ENCODE peak calls at places on chromosome 13, in five cellular contexts. One of them, this sample, is unnamed.

GRCh38 chr13:44848956-44849748 is 140.1 kb downstream of the NUFIP1 start:
- DNase-seq in stimulated activated CD8-positive, alpha-beta memory T cell treated with anti-CD3 and anti-CD28 coated beads, Interleukin-7, amount 100 ng/mL, for 24 hours: no peak
- DNase-seq in left ventricle myocardium inferior: no peak
- DNase-seq in NCI-H510A treated with DMSO at 0.1 percent for 48 hours: no peak
- DNase-seq in bronchial epithelial cell: no peak
- DNase-seq in this sample: no peak

GRCh38 chr13:63351081-63351480 is 1935.4 kb upstream of the PCDH20 start:
- DNase-seq in stimulated activated CD8-positive, alpha-beta memory T cell treated with anti-CD3 and anti-CD28 coated beads, Interleukin-7, amount 100 ng/mL, for 24 hours: no peak
- DNase-seq in left ventricle myocardium inferior: no peak
- DNase-seq in NCI-H510A treated with DMSO at 0.1 percent for 48 hours: no peak
- DNase-seq in bronchial epithelial cell: no peak
- DNase-seq in this sample: no peak

GRCh38 chr13:110912651-110913051 is 2.2 kb downstream of the ANKRD10 start:
- DNase-seq in left ventricle myocardium inferior: no peak
- DNase-seq in bronchial epithelial cell: peak
- DNase-seq in NCI-H510A treated with DMSO at 0.1 percent for 48 hours: no peak
- DNase-seq in stimulated activated CD8-positive, alpha-beta memory T cell treated with anti-CD3 and anti-CD28 coated beads, Interleukin-7, amount 100 ng/mL, for 24 hours: no peak
- DNase-seq in this sample: no peak

GRCh38 chr13:32581177-32581786 is 5.0 kb upstream of the PDS5B start:
- DNase-seq in left ventricle myocardium inferior: no peak
- DNase-seq in stimulated activated CD8-positive, alpha-beta memory T cell treated with anti-CD3 and anti-CD28 coated beads, Interleukin-7, amount 100 ng/mL, for 24 hours: no peak
- DNase-seq in NCI-H510A treated with DMSO at 0.1 percent for 48 hours: no peak
- DNase-seq in bronchial epithelial cell: peak
- DNase-seq in this sample: no peak

GRCh38 chr13:84655677-84656076 is 773.4 kb upstream of the SLITRK1 start:
- DNase-seq in bronchial epithelial cell: no peak
- DNase-seq in NCI-H510A treated with DMSO at 0.1 percent for 48 hours: no peak
- DNase-seq in left ventricle myocardium inferior: no peak
- DNase-seq in stimulated activated CD8-positive, alpha-beta memory T cell treated with anti-CD3 and anti-CD28 coated beads, Interleukin-7, amount 100 ng/mL, for 24 hours: no peak
- DNase-seq in this sample: no peak

GRCh38 chr13:109945206-109945960 is 159.0 kb upstream of the IRS2 start:
- DNase-seq in left ventricle myocardium inferior: no peak
- DNase-seq in stimulated activated CD8-positive, alpha-beta memory T cell treated with anti-CD3 and anti-CD28 coated beads, Interleukin-7, amount 100 ng/mL, for 24 hours: no peak
- DNase-seq in bronchial epithelial cell: peak
- DNase-seq in NCI-H510A treated with DMSO at 0.1 percent for 48 hours: no peak
- DNase-seq in this sample: no peak

GRCh38 chr13:30806784-30807183 is 71.4 kb downstream of the ALOX5AP start:
- DNase-seq in NCI-H510A treated with DMSO at 0.1 percent for 48 hours: no peak
- DNase-seq in stimulated activated CD8-positive, alpha-beta memory T cell treated with anti-CD3 and anti-CD28 coated beads, Interleukin-7, amount 100 ng/mL, for 24 hours: no peak
- DNase-seq in bronchial epithelial cell: peak
- DNase-seq in left ventricle myocardium inferior: no peak
- DNase-seq in this sample: no peak

GRCh38 chr13:44652223-44652622 is 76.1 kb upstream of the TSC22D1 start:
- DNase-seq in stimulated activated CD8-positive, alpha-beta memory T cell treated with anti-CD3 and anti-CD28 coated beads, Interleukin-7, amount 100 ng/mL, for 24 hours: no peak
- DNase-seq in left ventricle myocardium inferior: no peak
- DNase-seq in NCI-H510A treated with DMSO at 0.1 percent for 48 hours: no peak
- DNase-seq in bronchial epithelial cell: no peak
- DNase-seq in this sample: no peak

GRCh38 chr13:23460309-23460708 is 26.8 kb upstream of the SACS start:
- DNase-seq in NCI-H510A treated with DMSO at 0.1 percent for 48 hours: no peak
- DNase-seq in left ventricle myocardium inferior: no peak
- DNase-seq in bronchial epithelial cell: no peak
- DNase-seq in stimulated activated CD8-positive, alpha-beta memory T cell treated with anti-CD3 and anti-CD28 coated beads, Interleukin-7, amount 100 ng/mL, for 24 hours: no peak
- DNase-seq in this sample: no peak

GRCh38 chr13:102658678-102659077 is 36.2 kb downstream of the METTL21C start:
- DNase-seq in left ventricle myocardium inferior: no peak
- DNase-seq in NCI-H510A treated with DMSO at 0.1 percent for 48 hours: no peak
- DNase-seq in bronchial epithelial cell: no peak
- DNase-seq in stimulated activated CD8-positive, alpha-beta memory T cell treated with anti-CD3 and anti-CD28 coated beads, Interleukin-7, amount 100 ng/mL, for 24 hours: no peak
- DNase-seq in this sample: no peak

GRCh38 chr13:20073775-20074174 is 87.1 kb downstream of the GJA3 start:
- DNase-seq in NCI-H510A treated with DMSO at 0.1 percent for 48 hours: no peak
- DNase-seq in stimulated activated CD8-positive, alpha-beta memory T cell treated with anti-CD3 and anti-CD28 coated beads, Interleukin-7, amount 100 ng/mL, for 24 hours: no peak
- DNase-seq in bronchial epithelial cell: no peak
- DNase-seq in left ventricle myocardium inferior: no peak
- DNase-seq in this sample: no peak

GRCh38 chr13:114106991-114107685 is 25.3 kb downstream of the RASA3 start:
- DNase-seq in left ventricle myocardium inferior: no peak
- DNase-seq in bronchial epithelial cell: no peak
- DNase-seq in NCI-H510A treated with DMSO at 0.1 percent for 48 hours: no peak
- DNase-seq in stimulated activated CD8-positive, alpha-beta memory T cell treated with anti-CD3 and anti-CD28 coated beads, Interleukin-7, amount 100 ng/mL, for 24 hours: no peak
- DNase-seq in this sample: peak

GRCh38 chr13:93290503-93290902 is 63.9 kb downstream of the GPC6 start:
- DNase-seq in left ventricle myocardium inferior: no peak
- DNase-seq in stimulated activated CD8-positive, alpha-beta memory T cell treated with anti-CD3 and anti-CD28 coated beads, Interleukin-7, amount 100 ng/mL, for 24 hours: no peak
- DNase-seq in NCI-H510A treated with DMSO at 0.1 percent for 48 hours: no peak
- DNase-seq in bronchial epithelial cell: peak
- DNase-seq in this sample: no peak

GRCh38 chr13:101383595-101383994 is 32.7 kb downstream of the NALCN start:
- DNase-seq in stimulated activated CD8-positive, alpha-beta memory T cell treated with anti-CD3 and anti-CD28 coated beads, Interleukin-7, amount 100 ng/mL, for 24 hours: no peak
- DNase-seq in NCI-H510A treated with DMSO at 0.1 percent for 48 hours: no peak
- DNase-seq in left ventricle myocardium inferior: no peak
- DNase-seq in bronchial epithelial cell: no peak
- DNase-seq in this sample: no peak

This sample was measured in aorta.